ENCODE peak calls at places on chromosomes 4 and X, in five cellular contexts. B, R, N, J and A are unnamed samples.

GRCh38 chr4:120995611-120996010 is 73.1 kb upstream of the PRDM5 start:
- DNase-seq in R (no peak), J (no peak), B (no peak), N (no peak), A (no peak)

GRCh38 chr4:186840222-186840701 is 116.6 kb upstream of the FAT1 start:
- DNase-seq in B (peak), R (peak), J (no peak), N (no peak), A (no peak)

GRCh38 chr4:176824645-176825366 is 32.1 kb upstream of the VEGFC start:
- DNase-seq in B (no peak), N (no peak), J (no peak), R (no peak), A (no peak)

GRCh38 chrX:150146271-150146888 is 208.1 kb upstream of the EOLA2 start:
- DNase-seq in N (no peak), J (no peak), B (no peak), R (no peak), A (no peak)

GRCh38 chr4:7434766-7435150 is at the start of gene PSAPL1:
- DNase-seq in R (no peak), J (no peak), N (peak), B (peak), A (no peak)

GRCh38 chr4:99219072-99219471 is at the start of gene ADH6:
- DNase-seq in N (no peak), B (no peak), R (no peak), J (no peak), A (no peak)

GRCh38 chr4:182648766-182649165 is 268.4 kb downstream of the DCTD start:
- DNase-seq in B (no peak), R (no peak), J (no peak), N (no peak), A (no peak)

GRCh38 chrX:40757058-40757457 is 21.7 kb upstream of the MED14 start:
- DNase-seq in R (no peak), J (no peak), N (no peak), B (no peak), A (no peak)

GRCh38 chrX:7109838-7110793 is 37.4 kb upstream of the STS start:
- DNase-seq in J (no peak), B (no peak), R (no peak), N (no peak), A (no peak)

GRCh38 chr4:162685401-162685800 is 481.3 kb downstream of the NAF1 start:
- DNase-seq in B (no peak), N (no peak), R (no peak), J (no peak), A (no peak)

GRCh38 chr4:54659213-54660144 is 1.7 kb downstream of the KIT start:
- DNase-seq in R (no peak), N (no peak), B (peak), J (peak), A (no peak)

GRCh38 chrX:140141444-140142029 is 176.2 kb upstream of the CXorf66 start:
- DNase-seq in N (no peak), R (no peak), J (peak), B (peak), A (peak)
- TF ChIP-seq CTCF in N (peak), R (peak), J (peak), B (peak), A (peak)

DNA sequence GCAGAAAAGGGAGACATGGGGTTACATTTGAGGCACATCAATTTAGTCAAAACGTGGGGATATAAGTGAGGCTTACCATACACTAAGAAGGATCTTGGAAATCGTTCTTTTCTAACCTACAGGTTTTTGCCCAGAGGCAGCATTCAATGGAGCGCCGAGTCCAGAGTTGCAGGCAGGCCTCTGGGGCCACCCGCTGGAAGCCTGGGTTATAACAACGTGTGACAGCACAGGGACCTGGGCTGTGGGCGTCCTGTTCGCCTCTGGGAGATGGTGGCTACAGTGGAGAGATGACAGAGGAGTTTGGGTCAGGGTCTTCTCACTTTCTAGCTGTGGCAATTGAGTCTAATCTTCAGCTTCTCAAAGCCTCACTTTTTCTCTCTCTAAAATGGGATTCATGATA is 53.9 kb downstream of the ENPP6 start:
- DNase-seq in R (no peak), B (peak), J (peak), N (peak), A (peak)
- TF ChIP-seq CTCF in R (peak), B (peak), J (peak), N (peak), A (peak)

DNA sequence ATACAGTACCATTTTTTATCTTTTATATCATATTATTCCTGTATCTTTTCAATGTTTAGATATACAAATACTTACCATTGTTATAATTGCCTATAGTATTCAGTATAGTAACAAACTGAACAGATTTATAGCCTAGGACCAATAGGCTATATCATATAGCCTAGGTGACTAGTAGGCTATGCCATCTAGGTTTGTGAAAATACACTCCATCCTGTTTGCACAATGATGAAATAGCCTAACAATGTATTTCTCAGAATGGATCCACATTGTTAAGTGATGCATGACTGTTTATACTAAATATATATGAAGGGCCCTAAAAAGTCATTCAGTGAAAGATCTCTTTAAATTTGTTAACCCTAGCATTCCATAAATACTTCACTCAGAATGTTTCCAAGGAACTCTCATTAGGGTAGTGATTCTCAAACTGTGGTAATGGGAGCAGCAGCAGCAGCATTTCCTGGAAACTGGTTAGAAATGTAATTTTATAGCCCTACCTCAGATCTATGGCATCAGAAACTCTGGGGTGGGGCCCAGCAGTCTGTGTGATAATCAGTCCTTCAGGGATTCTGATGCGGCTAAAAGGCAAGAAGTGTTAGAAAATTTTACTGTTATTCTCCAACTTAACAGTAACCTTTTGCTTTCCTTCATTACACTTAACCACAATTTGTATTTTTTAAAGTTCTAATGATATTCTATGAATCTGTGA is 74.9 kb downstream of the PRRG1 start:
- DNase-seq in R (no peak), B (peak), N (no peak), J (no peak), A (no peak)
- TF ChIP-seq CTCF in R (no peak), B (no peak), N (no peak), J (no peak), A (no peak)

GRCh38 chr4:48105230-48105629 is 28.8 kb downstream of the TXK start:
- DNase-seq in B (no peak), N (no peak), J (no peak), R (no peak), A (no peak)

GRCh38 chr4:48103483-48104139 is 30.4 kb downstream of the TXK start:
- DNase-seq in J (no peak), R (no peak), B (no peak), N (no peak), A (no peak)

GRCh38 chr4:48100248-48100647 is 33.8 kb downstream of the TXK start:
- DNase-seq in B (no peak), N (no peak), J (no peak), R (no peak), A (no peak)

DNA sequence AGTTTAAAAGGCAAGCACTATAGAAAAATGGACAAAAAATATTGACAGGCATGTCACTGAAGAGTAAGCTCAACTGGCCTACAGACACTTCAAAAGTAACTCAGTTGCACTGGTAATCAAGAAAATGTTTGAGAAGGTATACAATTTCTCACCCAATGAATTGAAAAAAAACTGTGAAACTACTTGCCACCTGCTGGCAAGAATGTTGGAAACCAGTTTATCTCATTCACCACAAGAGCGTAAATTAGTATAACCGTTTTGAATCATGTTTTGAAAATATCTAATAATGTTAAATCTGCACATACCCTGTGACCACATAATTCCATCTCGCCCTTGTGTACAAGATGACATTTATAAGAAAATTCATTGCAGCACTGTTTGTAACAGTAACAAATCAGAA is 31.7 kb downstream of the TXK start:
- DNase-seq in N (no peak), B (no peak), R (no peak), J (no peak), A (no peak)
- TF ChIP-seq CTCF in N (no peak), B (peak), R (no peak), J (no peak), A (peak)

GRCh38 chrX:101206471-101206870 is 13.1 kb upstream of the DRP2 start:
- DNase-seq in J (no peak), R (no peak), B (peak), N (no peak), A (no peak)
- TF ChIP-seq CTCF in J (peak), R (no peak), B (peak), N (no peak), A (no peak)

GRCh38 chr4:185540040-185540439 is 4.7 kb upstream of the PDLIM3 start:
- DNase-seq in B (no peak), J (no peak), N (no peak), R (no peak), A (no peak)
- TF ChIP-seq CTCF in B (no peak), J (no peak), N (no peak), R (no peak), A (no peak)

GRCh38 chr4:154927126-154927525 is 146.1 kb downstream of the RBM46 start:
- DNase-seq in B (no peak), J (no peak), N (no peak), R (no peak), A (no peak)

GRCh38 chr4:154928640-154929257 is 147.7 kb downstream of the RBM46 start:
- DNase-seq in R (no peak), N (no peak), J (no peak), B (peak), A (no peak)
- TF ChIP-seq CTCF in R (no peak), N (no peak), J (no peak), B (peak), A (peak)

GRCh38 chrX:153400146-153401132 is 711 bp downstream of the PNMA6E start:
- DNase-seq in J (no peak), R (no peak), N (peak), B (no peak), A (no peak)
- TF ChIP-seq CTCF in J (peak), R (peak), N (peak), B (peak), A (peak)

GRCh38 chrX:76420237-76420636 is 7.3 kb upstream of the MAGEE1 start:
- DNase-seq in N (no peak), B (no peak), J (no peak), R (no peak), A (no peak)
- TF ChIP-seq CTCF in N (no peak), B (no peak), J (no peak), R (no peak), A (no peak)